ENCODE peak calls at places on chromosomes 5 and 9, in five cellular contexts. One of them, this sample, is unnamed.

GRCh38 chr5:60243713-60244112 is 350.2 kb upstream of the PDE4D start:
- DNase-seq in SK-N-SH: no peak
- DNase-seq in breast epithelium: no peak
- DNase-seq in transverse colon: no peak
- DNase-seq in left ventricle myocardium inferior: no peak
- DNase-seq in this sample: no peak

GRCh38 chr5:67297376-67297775 is 100.8 kb upstream of the CD180 start:
- DNase-seq in SK-N-SH: no peak
- DNase-seq in breast epithelium: no peak
- DNase-seq in transverse colon: no peak
- DNase-seq in left ventricle myocardium inferior: no peak
- DNase-seq in this sample: no peak

GRCh38 chr5:131932235-131932634 is 13.2 kb downstream of the MEIKIN start:
- DNase-seq in SK-N-SH: no peak
- DNase-seq in breast epithelium: no peak
- DNase-seq in transverse colon: no peak
- DNase-seq in left ventricle myocardium inferior: no peak
- DNase-seq in this sample: no peak

GRCh38 chr9:110767559-110768063 is 99.0 kb downstream of the MUSK start:
- DNase-seq in SK-N-SH: no peak
- DNase-seq in breast epithelium: no peak
- DNase-seq in transverse colon: peak
- DNase-seq in left ventricle myocardium inferior: peak
- DNase-seq in this sample: peak

GRCh38 chr5:134100283-134101011 is 14.0 kb upstream of the TCF7 start:
- DNase-seq in SK-N-SH: peak
- DNase-seq in breast epithelium: no peak
- DNase-seq in transverse colon: peak
- DNase-seq in left ventricle myocardium inferior: no peak
- DNase-seq in this sample: no peak

GRCh38 chr9:136618578-136619547 is 43.9 kb upstream of the EGFL7 start:
- DNase-seq in SK-N-SH: no peak
- DNase-seq in breast epithelium: no peak
- DNase-seq in transverse colon: peak
- DNase-seq in left ventricle myocardium inferior: peak
- DNase-seq in this sample: no peak

GRCh38 chr9:28598396-28598795 is 1025.1 kb upstream of the C9orf72 start:
- DNase-seq in SK-N-SH: peak
- DNase-seq in breast epithelium: no peak
- DNase-seq in transverse colon: no peak
- DNase-seq in left ventricle myocardium inferior: no peak
- DNase-seq in this sample: peak

GRCh38 chr9:6356441-6356840 is 28.3 kb downstream of the TPD52L3 start:
- DNase-seq in SK-N-SH: no peak
- DNase-seq in breast epithelium: no peak
- DNase-seq in transverse colon: no peak
- DNase-seq in left ventricle myocardium inferior: no peak
- DNase-seq in this sample: no peak

GRCh38 chr5:62197697-62198096 is 108.3 kb upstream of the KIF2A start:
- DNase-seq in SK-N-SH: no peak
- DNase-seq in breast epithelium: no peak
- DNase-seq in transverse colon: no peak
- DNase-seq in left ventricle myocardium inferior: no peak
- DNase-seq in this sample: no peak

GRCh38 chr5:179795049-179795862 is 1.5 kb downstream of the LTC4S start:
- DNase-seq in SK-N-SH: peak
- DNase-seq in breast epithelium: no peak
- DNase-seq in transverse colon: no peak
- DNase-seq in left ventricle myocardium inferior: no peak
- DNase-seq in this sample: no peak

GRCh38 chr5:126600631-126601511 is at the start of gene PHAX:
- DNase-seq in SK-N-SH: peak
- DNase-seq in breast epithelium: peak
- DNase-seq in transverse colon: peak
- DNase-seq in left ventricle myocardium inferior: peak
- DNase-seq in this sample: peak

GRCh38 chr9:134929560-134930158 is 11.9 kb upstream of the FCN1 start:
- DNase-seq in SK-N-SH: no peak
- DNase-seq in breast epithelium: no peak
- DNase-seq in transverse colon: no peak
- DNase-seq in left ventricle myocardium inferior: no peak
- DNase-seq in this sample: no peak

GRCh38 chr5:160291467-160291866 is 20.9 kb downstream of the CCNJL start:
- DNase-seq in SK-N-SH: no peak
- DNase-seq in breast epithelium: peak
- DNase-seq in transverse colon: no peak
- DNase-seq in left ventricle myocardium inferior: no peak
- DNase-seq in this sample: no peak

GRCh38 chr9:126128494-126129142 is 198.0 kb upstream of the MVB12B start:
- DNase-seq in SK-N-SH: peak
- DNase-seq in breast epithelium: no peak
- DNase-seq in transverse colon: no peak
- DNase-seq in left ventricle myocardium inferior: no peak
- DNase-seq in this sample: no peak

GRCh38 chr5:84696651-84697050 is 312.0 kb upstream of the EDIL3 start:
- DNase-seq in SK-N-SH: no peak
- DNase-seq in breast epithelium: no peak
- DNase-seq in transverse colon: no peak
- DNase-seq in left ventricle myocardium inferior: no peak
- DNase-seq in this sample: no peak

GRCh38 chr5:78328585-78329173 is 31.7 kb upstream of the SCAMP1 start:
- DNase-seq in SK-N-SH: no peak
- DNase-seq in breast epithelium: no peak
- DNase-seq in transverse colon: no peak
- DNase-seq in left ventricle myocardium inferior: no peak
- DNase-seq in this sample: no peak

GRCh38 chr5:172156541-172156994 is 31.5 kb downstream of the STK10 start:
- DNase-seq in SK-N-SH: no peak
- DNase-seq in breast epithelium: no peak
- DNase-seq in transverse colon: no peak
- DNase-seq in left ventricle myocardium inferior: peak
- DNase-seq in this sample: no peak

GRCh38 chr9:38087934-38088925 is 19.2 kb upstream of the SHB start:
- DNase-seq in SK-N-SH: peak
- DNase-seq in breast epithelium: peak
- DNase-seq in transverse colon: peak
- DNase-seq in left ventricle myocardium inferior: peak
- DNase-seq in this sample: peak

GRCh38 chr5:181204561-181205401 is at the start of gene TRIM7:
- DNase-seq in SK-N-SH: peak
- DNase-seq in breast epithelium: no peak
- DNase-seq in transverse colon: peak
- DNase-seq in left ventricle myocardium inferior: peak
- DNase-seq in this sample: no peak

GRCh38 chr9:89793551-89793950 is 188.7 kb downstream of the GADD45G start:
- DNase-seq in SK-N-SH: no peak
- DNase-seq in breast epithelium: no peak
- DNase-seq in transverse colon: no peak
- DNase-seq in left ventricle myocardium inferior: no peak
- DNase-seq in this sample: no peak

GRCh38 chr5:140554454-140554853 is 2.8 kb downstream of the SRA1 start:
- DNase-seq in SK-N-SH: no peak
- DNase-seq in breast epithelium: no peak
- DNase-seq in transverse colon: no peak
- DNase-seq in left ventricle myocardium inferior: no peak
- DNase-seq in this sample: no peak

GRCh38 chr5:88883566-88884434 is 816 bp upstream of the MEF2C start:
- DNase-seq in SK-N-SH: peak
- DNase-seq in breast epithelium: peak
- DNase-seq in transverse colon: peak
- DNase-seq in left ventricle myocardium inferior: peak
- DNase-seq in this sample: peak

GRCh38 chr5:14357861-14358260 is 214.7 kb downstream of the TRIO start:
- DNase-seq in SK-N-SH: peak
- DNase-seq in breast epithelium: no peak
- DNase-seq in transverse colon: no peak
- DNase-seq in left ventricle myocardium inferior: no peak
- DNase-seq in this sample: no peak

GRCh38 chr5:14356305-14356704 is 213.2 kb downstream of the TRIO start:
- DNase-seq in SK-N-SH: no peak
- DNase-seq in breast epithelium: no peak
- DNase-seq in transverse colon: no peak
- DNase-seq in left ventricle myocardium inferior: no peak
- DNase-seq in this sample: no peak

GRCh38 chr5:14357441-14357840 is 214.3 kb downstream of the TRIO start:
- DNase-seq in SK-N-SH: no peak
- DNase-seq in breast epithelium: no peak
- DNase-seq in transverse colon: no peak
- DNase-seq in left ventricle myocardium inferior: peak
- DNase-seq in this sample: no peak

GRCh38 chr5:14359069-14360043 is 216.2 kb downstream of the TRIO start:
- DNase-seq in SK-N-SH: no peak
- DNase-seq in breast epithelium: no peak
- DNase-seq in transverse colon: no peak
- DNase-seq in left ventricle myocardium inferior: no peak
- DNase-seq in this sample: no peak

GRCh38 chr5:14358536-14358935 is 215.4 kb downstream of the TRIO start:
- DNase-seq in SK-N-SH: peak
- DNase-seq in breast epithelium: no peak
- DNase-seq in transverse colon: no peak
- DNase-seq in left ventricle myocardium inferior: no peak
- DNase-seq in this sample: no peak
- H3K27ac ChIP-seq in SK-N-SH: no peak
- H3K27ac ChIP-seq in breast epithelium: no peak
- H3K27ac ChIP-seq in transverse colon: no peak
- H3K27ac ChIP-seq in left ventricle myocardium inferior: peak
- H3K27ac ChIP-seq in this sample: no peak

GRCh38 chr5:143352691-143353090 is 50.8 kb downstream of the NR3C1 start:
- DNase-seq in SK-N-SH: no peak
- DNase-seq in breast epithelium: no peak
- DNase-seq in transverse colon: no peak
- DNase-seq in left ventricle myocardium inferior: no peak
- DNase-seq in this sample: no peak

GRCh38 chr5:143354025-143354424 is 49.5 kb downstream of the NR3C1 start:
- DNase-seq in SK-N-SH: no peak
- DNase-seq in breast epithelium: no peak
- DNase-seq in transverse colon: no peak
- DNase-seq in left ventricle myocardium inferior: no peak
- DNase-seq in this sample: no peak

GRCh38 chr5:143359869-143360268 is 43.6 kb downstream of the NR3C1 start:
- DNase-seq in SK-N-SH: no peak
- DNase-seq in breast epithelium: no peak
- DNase-seq in transverse colon: no peak
- DNase-seq in left ventricle myocardium inferior: no peak
- DNase-seq in this sample: no peak

GRCh38 chr5:143356855-143357254 is 46.6 kb downstream of the NR3C1 start:
- DNase-seq in SK-N-SH: no peak
- DNase-seq in breast epithelium: no peak
- DNase-seq in transverse colon: no peak
- DNase-seq in left ventricle myocardium inferior: no peak
- DNase-seq in this sample: no peak

GRCh38 chr5:143355710-143356109 is 47.8 kb downstream of the NR3C1 start:
- DNase-seq in SK-N-SH: peak
- DNase-seq in breast epithelium: peak
- DNase-seq in transverse colon: peak
- DNase-seq in left ventricle myocardium inferior: peak
- DNase-seq in this sample: peak
- H3K27ac ChIP-seq in SK-N-SH: peak
- H3K27ac ChIP-seq in breast epithelium: peak
- H3K27ac ChIP-seq in transverse colon: peak
- H3K27ac ChIP-seq in left ventricle myocardium inferior: peak
- H3K27ac ChIP-seq in this sample: peak

DNA sequence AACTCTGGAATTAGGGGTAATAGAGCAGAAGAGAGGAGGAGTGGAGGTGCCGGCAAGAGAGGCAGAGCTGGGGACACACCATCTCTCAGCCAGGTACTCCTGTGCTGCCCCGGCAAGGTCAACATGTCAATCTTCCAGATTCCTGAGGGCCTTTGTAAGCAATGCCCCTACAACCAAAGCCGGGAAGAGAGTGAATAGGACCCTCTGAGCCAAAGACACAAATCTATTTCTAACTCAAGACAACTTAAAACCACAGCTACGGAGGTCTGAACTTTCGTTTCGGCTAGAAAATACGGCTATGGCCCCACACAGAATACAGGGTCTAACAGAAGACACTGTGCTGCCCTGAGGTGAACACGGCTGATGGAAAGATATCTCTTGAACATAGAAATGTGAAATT is 66.6 kb downstream of the SERINC5 start:
- DNase-seq in SK-N-SH: no peak
- DNase-seq in breast epithelium: no peak
- DNase-seq in transverse colon: no peak
- DNase-seq in left ventricle myocardium inferior: no peak
- DNase-seq in this sample: no peak
- H3K27ac ChIP-seq in SK-N-SH: no peak
- H3K27ac ChIP-seq in breast epithelium: no peak
- H3K27ac ChIP-seq in transverse colon: peak
- H3K27ac ChIP-seq in left ventricle myocardium inferior: peak
- H3K27ac ChIP-seq in this sample: peak

GRCh38 chr5:90638878-90639277 is 80.3 kb downstream of the ADGRV1 start:
- DNase-seq in SK-N-SH: no peak
- DNase-seq in breast epithelium: no peak
- DNase-seq in transverse colon: no peak
- DNase-seq in left ventricle myocardium inferior: no peak
- DNase-seq in this sample: no peak

GRCh38 chr5:90644132-90644531 is 85.5 kb downstream of the ADGRV1 start:
- DNase-seq in SK-N-SH: no peak
- DNase-seq in breast epithelium: no peak
- DNase-seq in transverse colon: no peak
- DNase-seq in left ventricle myocardium inferior: no peak
- DNase-seq in this sample: no peak

GRCh38 chr5:90640484-90641059 is 82.0 kb downstream of the ADGRV1 start:
- DNase-seq in SK-N-SH: no peak
- DNase-seq in breast epithelium: peak
- DNase-seq in transverse colon: no peak
- DNase-seq in left ventricle myocardium inferior: no peak
- DNase-seq in this sample: no peak

GRCh38 chr5:90642706-90643229 is 84.2 kb downstream of the ADGRV1 start:
- DNase-seq in SK-N-SH: no peak
- DNase-seq in breast epithelium: no peak
- DNase-seq in transverse colon: no peak
- DNase-seq in left ventricle myocardium inferior: no peak
- DNase-seq in this sample: no peak

GRCh38 chr5:90641528-90641927 is 82.9 kb downstream of the ADGRV1 start:
- DNase-seq in SK-N-SH: no peak
- DNase-seq in breast epithelium: no peak
- DNase-seq in transverse colon: no peak
- DNase-seq in left ventricle myocardium inferior: no peak
- DNase-seq in this sample: no peak
- H3K27ac ChIP-seq in SK-N-SH: no peak
- H3K27ac ChIP-seq in breast epithelium: no peak
- H3K27ac ChIP-seq in transverse colon: no peak
- H3K27ac ChIP-seq in left ventricle myocardium inferior: no peak
- H3K27ac ChIP-seq in this sample: no peak

GRCh38 chr5:93581738-93582414 is 857 bp upstream of the NR2F1-AS1 start:
- DNase-seq in SK-N-SH: no peak
- DNase-seq in breast epithelium: no peak
- DNase-seq in transverse colon: no peak
- DNase-seq in left ventricle myocardium inferior: no peak
- DNase-seq in this sample: no peak
- H3K27ac ChIP-seq in SK-N-SH: peak
- H3K27ac ChIP-seq in breast epithelium: no peak
- H3K27ac ChIP-seq in transverse colon: peak
- H3K27ac ChIP-seq in left ventricle myocardium inferior: no peak
- H3K27ac ChIP-seq in this sample: peak

This sample was measured in substantia nigra.